ENCODE peak calls at places on chromosomes 1 and 21, in six cellular contexts. N is CD8-positive, alpha-beta memory T cell; R is fibroblast of mammary gland; J is SJSA1; W is Panc1; P is astrocyte. E is an unnamed sample.

GRCh38 chr1:198291036-198291435 is 134.2 kb downstream of the NEK7 start:
- DNase-seq in J (no peak), P (no peak), W (no peak), R (no peak), N (no peak), E (no peak)

GRCh38 chr1:51792864-51793263 is 85.7 kb downstream of the NRDC start:
- DNase-seq in J (no peak), N (no peak), W (no peak), P (peak), R (peak), E (no peak)

GRCh38 chr1:156616463-156616862 is 2.8 kb upstream of the HAPLN2 start:
- DNase-seq in R (peak), W (no peak), P (peak), J (peak), N (no peak), E (no peak)

GRCh38 chr1:59230622-59231021 is 66.3 kb upstream of the FGGY start:
- DNase-seq in W (no peak), N (no peak), R (peak), P (peak), J (no peak), E (no peak)

GRCh38 chr1:47661065-47661464 is 223.2 kb downstream of the FOXD2 start:
- DNase-seq in P (no peak), J (no peak), N (no peak), W (no peak), R (no peak), E (no peak)

GRCh38 chr1:115925511-115925910 is 50.8 kb upstream of the SLC22A15 start:
- DNase-seq in J (no peak), P (no peak), N (no peak), R (no peak), W (no peak), E (no peak)

GRCh38 chr1:203147376-203147775 is 19.9 kb downstream of the ADORA1 start:
- DNase-seq in R (no peak), N (no peak), P (no peak), J (no peak), W (no peak), E (no peak)

GRCh38 chr1:31272369-31272768 is 24.2 kb downstream of the SNRNP40 start:
- DNase-seq in P (no peak), N (no peak), W (no peak), J (no peak), R (no peak), E (no peak)

GRCh38 chr1:226181996-226182714 is 4.4 kb downstream of the ACBD3 start:
- DNase-seq in N (no peak), P (peak), W (no peak), J (peak), R (peak), E (peak)
- H3K4me3 ChIP-seq in N (no peak), P (no peak), W (no peak), J (no peak), R (no peak), E (no peak)

GRCh38 chr1:225662155-225662554 is 9.2 kb upstream of the ENAH start:
- DNase-seq in R (no peak), N (no peak), J (no peak), W (no peak), P (no peak), E (no peak)

GRCh38 chr1:225657462-225657989 is 4.6 kb upstream of the ENAH start:
- DNase-seq in J (peak), R (peak), P (peak), W (no peak), N (no peak), E (no peak)

GRCh38 chr1:225664762-225665161 is 11.8 kb upstream of the ENAH start:
- DNase-seq in W (no peak), R (no peak), J (no peak), P (no peak), N (no peak), E (no peak)

GRCh38 chr1:225658041-225658440 is 5.1 kb upstream of the ENAH start:
- DNase-seq in R (no peak), J (no peak), P (peak), N (no peak), W (no peak), E (no peak)

DNA sequence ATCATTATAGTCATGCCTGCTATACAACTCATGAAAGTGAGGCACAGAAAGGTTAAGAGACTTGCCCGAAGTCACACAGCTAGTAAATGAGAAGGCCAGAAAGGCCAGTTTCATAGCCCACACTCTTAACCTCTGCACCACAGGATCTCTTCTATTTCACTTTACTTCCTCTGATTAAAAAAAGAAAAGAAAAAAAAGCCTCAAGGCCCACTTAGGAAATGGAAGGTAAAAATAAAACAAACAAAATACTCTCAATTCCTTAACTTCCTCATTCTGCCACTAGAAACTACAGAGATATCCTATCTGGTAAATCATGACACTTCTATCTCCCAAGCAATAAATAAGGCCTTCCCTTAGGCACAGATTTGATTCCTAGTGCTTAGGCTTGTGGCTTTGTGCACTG is 7.6 kb upstream of the ENAH start:
- DNase-seq in P (no peak), N (no peak), W (no peak), R (no peak), J (peak), E (no peak)
- H3K4me3 ChIP-seq in P (no peak), N (no peak), W (no peak), R (no peak), J (no peak), E (no peak)

DNA sequence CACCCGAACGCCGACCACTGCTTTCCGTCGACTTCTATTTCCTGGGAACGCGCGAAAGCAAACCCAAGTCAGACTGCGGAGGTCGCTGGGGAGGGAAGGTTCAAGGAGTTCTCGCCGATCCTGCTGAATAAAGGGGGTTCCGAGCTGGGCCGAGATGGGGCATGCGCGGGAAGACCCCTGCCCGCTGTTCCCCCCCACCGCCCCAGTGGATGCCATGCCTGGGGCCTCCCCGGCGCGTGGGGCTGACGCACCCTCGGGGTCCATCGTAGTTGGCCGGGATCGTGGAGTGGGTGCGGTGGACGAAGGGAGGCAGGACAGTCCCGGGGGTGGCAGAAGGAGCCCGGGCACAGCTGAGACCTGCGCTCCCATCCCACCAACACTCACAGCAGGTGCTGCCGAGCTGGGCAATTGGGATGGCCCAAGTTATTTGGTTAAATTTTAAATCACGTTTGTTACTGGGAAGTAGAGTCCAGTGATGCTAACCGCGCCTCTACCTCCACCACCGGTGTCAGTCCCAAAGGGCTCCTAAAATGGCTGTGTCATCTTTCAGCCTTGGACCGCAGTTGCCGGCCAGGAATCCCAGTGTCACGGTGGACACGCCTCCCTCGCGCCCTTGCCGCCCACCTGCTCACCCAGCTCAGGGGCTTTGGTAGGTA is 745 bp downstream of the MX1 start:
- DNase-seq in N (no peak), P (no peak), W (no peak), R (no peak), J (no peak), E (no peak)
- H3K4me3 ChIP-seq in N (peak), P (peak), W (peak), R (peak), J (peak), E (peak)

GRCh38 chr1:37676281-37677243 is 15.8 kb upstream of the CDCA8 start:
- DNase-seq in J (no peak), W (no peak), P (no peak), R (no peak), N (no peak), E (no peak)
- H3K4me3 ChIP-seq in J (no peak), W (no peak), P (no peak), R (no peak), N (no peak), E (no peak)

DNA sequence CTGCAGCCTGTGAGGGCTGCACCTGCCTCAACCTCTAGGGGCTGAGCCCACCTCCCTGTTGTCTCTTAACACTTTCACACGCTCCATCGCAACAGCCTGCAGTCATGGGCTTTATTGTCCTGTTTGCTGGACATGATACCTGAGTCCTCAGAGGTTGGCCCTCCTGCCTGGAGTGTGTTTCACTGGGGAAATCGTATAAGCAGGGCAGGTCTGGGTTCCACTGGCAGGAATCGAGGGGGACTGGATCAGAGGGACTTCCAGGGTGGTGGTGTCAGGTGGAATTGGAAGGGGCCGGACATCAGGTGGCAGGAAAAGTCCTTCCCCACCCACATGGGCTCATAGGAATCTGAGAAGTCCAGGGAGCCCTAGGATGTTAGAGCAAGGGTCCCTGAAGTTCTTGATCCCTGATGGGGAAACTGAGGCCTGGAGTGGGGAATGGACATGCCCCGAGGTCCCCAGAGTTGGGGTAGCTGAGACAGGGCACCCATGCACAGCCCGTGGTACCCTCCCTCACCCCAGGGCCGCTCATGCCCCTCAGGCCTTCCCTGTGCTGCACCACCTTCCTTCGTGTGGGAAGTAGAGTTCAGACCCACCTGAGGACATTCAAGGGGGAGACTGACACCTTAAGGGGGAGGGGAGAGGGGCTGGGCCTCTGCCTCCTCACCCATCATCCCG is 66.6 kb downstream of the PIK3CD start:
- DNase-seq in R (no peak), N (no peak), J (no peak), W (no peak), P (no peak), E (no peak)
- H3K4me3 ChIP-seq in R (no peak), N (peak), J (no peak), W (no peak), P (no peak), E (no peak)

DNA sequence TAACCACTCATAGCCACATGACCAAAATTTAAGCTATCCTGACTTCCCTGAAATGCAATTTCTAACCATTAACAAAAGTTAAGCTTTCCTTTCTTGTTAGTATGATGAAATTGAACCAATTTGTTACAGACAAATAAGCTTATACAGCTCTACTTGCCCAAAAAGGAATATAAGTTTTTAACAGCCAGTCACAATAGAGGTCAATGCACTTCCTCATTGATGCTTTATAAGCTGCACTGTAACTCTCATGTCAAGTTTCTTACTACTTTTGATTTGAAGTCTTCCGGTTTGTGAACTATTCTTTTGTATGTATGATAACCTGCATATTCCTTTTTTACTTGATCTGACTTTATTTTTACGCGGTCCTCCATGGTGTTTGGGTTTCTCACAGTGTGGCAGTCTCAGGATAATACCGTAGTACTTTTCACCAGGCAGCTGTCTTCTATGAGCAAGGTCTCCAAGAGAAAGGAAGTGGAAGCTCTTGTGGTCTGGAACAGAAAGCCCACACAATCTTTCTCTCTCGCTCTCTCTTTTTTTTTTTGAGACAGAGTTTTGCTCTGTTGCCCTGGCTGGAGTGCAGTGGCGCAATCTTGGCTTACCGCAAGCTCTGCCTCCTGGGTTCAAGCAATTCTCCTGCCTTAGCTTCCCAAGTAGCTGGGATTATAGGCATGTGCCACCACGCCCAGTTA is 331.6 kb downstream of the SRGAP2C start:
- DNase-seq in W (no peak), P (no peak), J (no peak), R (no peak), N (peak), E (peak)
- H3K4me3 ChIP-seq in W (no peak), P (no peak), J (no peak), R (no peak), N (peak), E (no peak)

GRCh38 chr1:112618721-112619517 is at the start of gene ST7L:
- DNase-seq in R (peak), N (peak), W (no peak), P (peak), J (peak), E (peak)

GRCh38 chr1:112614460-112615065 is 4.4 kb downstream of the ST7L start:
- DNase-seq in R (peak), J (peak), P (no peak), N (no peak), W (no peak), E (no peak)

GRCh38 chr1:112618114-112618720 is 724 bp downstream of the ST7L start:
- DNase-seq in P (no peak), W (no peak), J (peak), R (peak), N (no peak), E (no peak)

GRCh38 chr1:112625696-112626095 is 6.1 kb downstream of the CAPZA1 start:
- DNase-seq in R (peak), W (no peak), P (no peak), N (no peak), J (peak), E (no peak)

DNA sequence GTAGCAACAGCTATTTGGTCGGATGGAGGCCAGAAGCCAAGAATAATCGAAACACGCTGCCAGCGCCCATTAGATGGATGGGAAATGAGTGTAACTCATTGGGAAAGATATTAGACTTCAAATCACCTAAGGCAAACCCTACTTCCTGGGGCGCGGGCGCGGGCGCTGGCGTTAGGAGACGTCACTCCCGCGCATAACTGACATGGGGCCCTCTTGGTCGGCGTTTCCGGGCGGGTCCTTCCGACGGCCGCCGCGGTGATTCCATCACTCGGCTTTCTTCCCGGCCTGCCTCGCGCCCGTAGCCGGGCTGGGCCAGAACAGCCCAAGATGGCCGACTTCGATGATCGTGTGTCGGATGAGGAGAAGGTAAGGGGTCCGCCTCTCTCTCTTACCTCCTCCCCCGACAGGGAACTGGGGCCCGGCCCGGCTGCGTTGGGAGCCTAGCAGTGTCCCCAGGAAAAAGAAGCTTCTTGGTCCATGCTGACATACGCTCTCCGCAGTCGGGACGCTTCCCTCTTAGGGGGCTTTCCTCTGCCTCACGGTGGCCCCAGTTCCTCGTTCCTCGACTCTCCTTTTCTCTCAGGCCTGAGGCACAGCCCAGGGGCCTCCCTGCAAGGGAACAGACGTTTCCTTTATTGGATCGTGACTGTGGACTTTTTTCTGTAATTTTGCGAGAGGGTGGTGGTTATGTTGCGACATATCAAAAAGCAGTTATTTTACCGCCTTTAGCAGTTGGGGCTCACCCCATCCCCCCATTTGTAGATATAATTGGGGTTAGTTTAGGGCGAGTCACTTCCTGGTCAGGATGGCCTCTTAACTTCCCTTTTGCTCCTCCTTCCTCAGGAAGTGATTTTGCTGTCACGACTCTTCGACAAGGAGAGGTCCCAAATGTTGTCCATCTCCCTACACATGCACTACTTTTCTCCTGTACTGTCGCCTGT is at the start of gene CAPZA1:
- DNase-seq in N (peak), R (peak), W (no peak), P (peak), J (peak), E (peak)
- H3K4me3 ChIP-seq in N (peak), R (peak), W (peak), P (peak), J (peak), E (peak)

GRCh38 chr1:25431495-25432363 is 1.0 kb downstream of the MACO1 start:
- DNase-seq in N (no peak), R (no peak), P (no peak), J (peak), W (no peak), E (peak)

GRCh38 chr1:25433389-25434186 is 2.9 kb downstream of the MACO1 start:
- DNase-seq in J (no peak), R (no peak), P (no peak), W (no peak), N (no peak), E (no peak)

GRCh38 chr1:25430666-25431494 is at the start of gene MACO1:
- DNase-seq in J (peak), R (peak), W (peak), P (peak), N (peak), E (peak)

GRCh38 chr1:25432749-25433388 is 2.2 kb downstream of the MACO1 start:
- DNase-seq in N (no peak), R (no peak), W (no peak), J (no peak), P (no peak), E (no peak)

GRCh38 chr1:25432364-25432719 is 1.6 kb downstream of the MACO1 start:
- DNase-seq in P (no peak), J (no peak), N (no peak), R (no peak), W (no peak), E (no peak)
- H3K4me3 ChIP-seq in P (peak), J (no peak), N (peak), R (peak), W (peak), E (peak)

DNA sequence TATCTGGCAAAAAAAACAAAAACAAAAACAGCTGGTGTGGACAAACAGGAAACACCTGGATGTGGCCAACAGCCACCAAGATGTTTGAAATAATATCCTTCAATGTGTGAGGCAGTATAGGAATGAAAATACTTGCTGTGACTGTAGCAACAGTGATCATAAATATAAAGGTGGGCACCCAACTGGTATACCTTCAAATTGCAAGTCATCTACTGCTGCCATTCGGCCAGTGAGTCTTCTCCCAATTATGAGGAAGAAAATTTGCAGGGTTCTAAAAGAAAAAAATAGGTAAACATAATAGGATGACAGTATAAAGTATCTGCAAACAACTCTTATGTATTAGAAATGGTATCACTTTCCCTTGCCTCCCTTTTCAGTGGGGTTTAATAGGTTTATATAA is 881 bp downstream of the YIPF1 start:
- DNase-seq in J (no peak), N (no peak), P (no peak), R (no peak), W (no peak), E (no peak)
- H3K4me3 ChIP-seq in J (peak), N (peak), P (peak), R (peak), W (peak), E (peak)